ENCODE peak calls at places on chromosomes 6 and 20, in ten cellular contexts. M is skeletal muscle cell; B is nephron progenitor cell; K is AG08395; R is adrenal gland; G is stimulated activated naive CD4-positive, alpha-beta T cell; N is NCI-H1092 treated with DMSO at 0.1 percent for 48 hours; I is heart left ventricle; E is GM20000; U is H54. L is an unnamed sample.

GRCh38 chr20:8662433-8662954 is 406.4 kb upstream of the PLCB4 start:
- DNase-seq in M (no peak), B (no peak), K (no peak), R (no peak), G (no peak), N (peak; percentile 15), I (no peak), E (no peak), U (no peak), L (no peak)

GRCh38 chr20:32327087-32327681 is 30.9 kb upstream of the ASXL1 start:
- DNase-seq in M (peak; percentile 72), B (no peak), K (no peak), R (no peak), G (no peak), N (peak; percentile 26), I (peak; percentile 28), E (no peak), U (no peak), L (no peak)

GRCh38 chr6:125195526-125195925 is 42.0 kb downstream of the TPD52L1 start:
- DNase-seq in M (no peak), B (no peak), K (no peak), R (no peak), G (no peak), N (no peak), I (no peak), E (no peak), U (no peak), L (no peak)

GRCh38 chr6:29211488-29211887 is 40.8 kb downstream of the OR2J2 start:
- DNase-seq in M (no peak), B (no peak), K (no peak), R (no peak), G (no peak), N (no peak), I (no peak), E (no peak), U (no peak), L (no peak)

GRCh38 chr6:9537381-9537780 is 877.5 kb downstream of the TFAP2A start:
- DNase-seq in M (no peak), B (no peak), K (peak; percentile 34), R (no peak), G (no peak), N (no peak), I (no peak), E (no peak), U (no peak), L (no peak)

GRCh38 chr20:34579191-34579661 is 20.7 kb downstream of the MAP1LC3A start:
- DNase-seq in M (peak; percentile 39), B (no peak), K (peak; percentile 75), R (peak; percentile 73), G (no peak), N (no peak), I (peak; percentile 82), E (no peak), U (peak; percentile 65), L (no peak)

GRCh38 chr20:18056174-18057105 is 1.3 kb downstream of the OVOL2 start:
- DNase-seq in M (no peak), B (peak; percentile 49), K (no peak), R (no peak), G (no peak), N (peak; percentile 53), I (no peak), E (peak; percentile 65), U (no peak), L (no peak)

GRCh38 chr6:108180776-108181175 is 15.0 kb downstream of the NR2E1 start:
- DNase-seq in M (no peak), B (no peak), K (no peak), R (no peak), G (no peak), N (no peak), I (no peak), E (no peak), U (no peak), L (no peak)

GRCh38 chr20:62804021-62804631 is 509 bp upstream of the OGFR start:
- DNase-seq in M (no peak), B (no peak), K (no peak), R (no peak), G (no peak), N (no peak), I (no peak), E (peak; percentile 58), U (no peak), L (no peak)

GRCh38 chr6:161486326-161486725 is 212.5 kb upstream of the AGPAT4 start:
- DNase-seq in M (no peak), B (no peak), K (peak; percentile 35), R (peak; percentile 51), G (no peak), N (no peak), I (peak; percentile 62), E (no peak), U (peak; percentile 30), L (no peak)

GRCh38 chr6:33758807-33759206 is 12.1 kb upstream of the IP6K3 start:
- DNase-seq in M (no peak), B (no peak), K (no peak), R (no peak), G (no peak), N (peak; percentile 21), I (no peak), E (no peak), U (no peak), L (no peak)

GRCh38 chr20:34315236-34315635 is 12.1 kb upstream of the AHCY start:
- DNase-seq in M (no peak), B (no peak), K (no peak), R (no peak), G (no peak), N (no peak), I (no peak), E (no peak), U (no peak), L (no peak)

GRCh38 chr20:36573103-36573797 is at the start of gene TGIF2:
- DNase-seq in M (peak; percentile 31), B (peak; percentile 95), K (peak; percentile 87), R (peak; percentile 79), G (peak; percentile 95), N (peak; percentile 1), I (peak; percentile 86), E (peak; percentile 100), U (peak; percentile 78), L (peak; percentile 89)

GRCh38 chr6:127855542-127856159 is 45.2 kb downstream of the THEMIS start:
- DNase-seq in M (no peak), B (no peak), K (peak; percentile 7), R (no peak), G (peak; percentile 14), N (no peak), I (no peak), E (no peak), U (no peak), L (peak; percentile 27)

GRCh38 chr6:37576336-37576737 is 76.6 kb upstream of the CCDC167 start:
- DNase-seq in M (peak; percentile 40), B (no peak), K (peak; percentile 90), R (no peak), G (no peak), N (no peak), I (no peak), E (no peak), U (peak; percentile 95), L (no peak)

GRCh38 chr20:2822073-2822472 is 5.9 kb downstream of the TMEM239 start:
- DNase-seq in M (peak; percentile 31), B (no peak), K (no peak), R (no peak), G (peak; percentile 11), N (no peak), I (no peak), E (peak; percentile 60), U (no peak), L (peak; percentile 73)

GRCh38 chr6:169803816-169804340 is 52.5 kb downstream of the ERMARD start:
- DNase-seq in M (no peak), B (no peak), K (no peak), R (no peak), G (no peak), N (no peak), I (no peak), E (no peak), U (no peak), L (no peak)

GRCh38 chr6:131660195-131660594 is 23.1 kb downstream of the ENPP3 start:
- DNase-seq in M (peak; percentile 15), B (no peak), K (peak; percentile 16), R (no peak), G (no peak), N (no peak), I (no peak), E (no peak), U (no peak), L (no peak)

GRCh38 chr6:125117818-125118217 is 35.8 kb upstream of the TPD52L1 start:
- DNase-seq in M (peak; percentile 48), B (no peak), K (no peak), R (no peak), G (no peak), N (no peak), I (no peak), E (no peak), U (no peak), L (no peak)

GRCh38 chr20:58717278-58718091 is 24.9 kb downstream of the NPEPL1 start:
- DNase-seq in M (no peak), B (no peak), K (no peak), R (peak; percentile 12), G (no peak), N (no peak), I (no peak), E (no peak), U (no peak), L (no peak)

GRCh38 chr6:150208606-150209352 is 65.9 kb downstream of the PPP1R14C start:
- DNase-seq in M (no peak), B (no peak), K (no peak), R (no peak), G (no peak), N (peak; percentile 70), I (no peak), E (no peak), U (no peak), L (no peak)

GRCh38 chr6:46743425-46744158 is 3.1 kb upstream of the ANKRD66 start:
- DNase-seq in M (no peak), B (no peak), K (no peak), R (no peak), G (no peak), N (no peak), I (no peak), E (no peak), U (no peak), L (no peak)

GRCh38 chr6:71268710-71269437 is 19.7 kb upstream of the OGFRL1 start:
- DNase-seq in M (no peak), B (no peak), K (no peak), R (no peak), G (no peak), N (no peak), I (no peak), E (peak; percentile 24), U (no peak), L (no peak)

GRCh38 chr6:77462359-77463307 is 658 bp downstream of the HTR1B start:
- DNase-seq in M (no peak), B (peak; percentile 25), K (no peak), R (no peak), G (no peak), N (no peak), I (no peak), E (no peak), U (no peak), L (no peak)

GRCh38 chr20:38833857-38834164 is 28.3 kb downstream of the PPP1R16B start:
- DNase-seq in M (no peak), B (no peak), K (no peak), R (no peak), G (no peak), N (no peak), I (no peak), E (peak; percentile 46), U (no peak), L (peak; percentile 69)

GRCh38 chr6:155436981-155437749 is 18.5 kb downstream of the NOX3 start:
- DNase-seq in M (no peak), B (no peak), K (no peak), R (peak; percentile 77), G (no peak), N (peak; percentile 73), I (no peak), E (no peak), U (no peak), L (no peak)

GRCh38 chr20:36141310-36141709 is 13.2 kb upstream of the EPB41L1 start:
- DNase-seq in M (no peak), B (no peak), K (no peak), R (no peak), G (no peak), N (no peak), I (no peak), E (no peak), U (no peak), L (no peak)

GRCh38 chr6:100463685-100464161 is 998 bp downstream of the SIM1 start:
- DNase-seq in M (no peak), B (no peak), K (no peak), R (no peak), G (no peak), N (no peak), I (no peak), E (no peak), U (no peak), L (no peak)

L was measured in central memory CD4-positive, alpha-beta T cell.